ENCODE peak calls at places on chromosomes 2 and 18, in seven cellular contexts. Z is stimulated activated CD4-positive, alpha-beta T cell treated with anti-CD3 and anti-CD28 coated beads, Interleukin-12 subunit alpha, Interleukin-12 subunit beta, amount 100 ng/mL, for 24 hours; F is left lung; Q is NCI-H2081; B is EH; W is T-helper 1 cell; O is HS-5. G is an unnamed sample.

GRCh38 chr2:180925700-180926099 is 54.7 kb upstream of the UBE2E3 start:
- DNase-seq in Z (no peak), F (no peak), Q (no peak), B (no peak), W (no peak), O (no peak), G (no peak)

GRCh38 chr2:168565112-168565511 is 109.0 kb downstream of the CERS6 start:
- DNase-seq in Z (no peak), F (no peak), Q (no peak), B (peak), W (no peak), O (peak), G (no peak)

GRCh38 chr2:46387886-46388515 is 90.8 kb downstream of the EPAS1 start:
- DNase-seq in Z (no peak), F (no peak), Q (no peak), B (no peak), W (no peak), O (no peak), G (peak)

GRCh38 chr2:180203972-180204371 is 196.9 kb upstream of the CWC22 start:
- DNase-seq in Z (no peak), F (no peak), Q (no peak), B (peak), W (no peak), O (peak), G (no peak)

GRCh38 chr2:68330691-68331090 is 10.9 kb upstream of the CNRIP1 start:
- DNase-seq in Z (no peak), F (no peak), Q (no peak), B (peak), W (no peak), O (no peak), G (no peak)

GRCh38 chr2:191656389-191656788 is 21.5 kb upstream of the NABP1 start:
- DNase-seq in Z (no peak), F (no peak), Q (no peak), B (peak), W (no peak), O (peak), G (no peak)

GRCh38 chr2:12514168-12514567 is 202.6 kb upstream of the TRIB2 start:
- DNase-seq in Z (no peak), F (no peak), Q (no peak), B (no peak), W (no peak), O (no peak), G (no peak)

GRCh38 chr2:176554107-176555048 is 285.1 kb downstream of the MTX2 start:
- DNase-seq in Z (no peak), F (no peak), Q (peak), B (peak), W (peak), O (peak), G (peak)

GRCh38 chr2:234873828-234874173 is 78.0 kb upstream of the SH3BP4 start:
- DNase-seq in Z (no peak), F (no peak), Q (no peak), B (peak), W (no peak), O (no peak), G (no peak)

GRCh38 chr2:121266543-121267106 is 18.4 kb downstream of the TFCP2L1 start:
- DNase-seq in Z (no peak), F (peak), Q (no peak), B (no peak), W (no peak), O (no peak), G (no peak)

GRCh38 chr2:56940054-56940453 is 756.3 kb downstream of the CCDC85A start:
- DNase-seq in Z (no peak), F (no peak), Q (no peak), B (no peak), W (no peak), O (no peak), G (no peak)

GRCh38 chr2:73385486-73386341 is at the start of gene ALMS1:
- DNase-seq in Z (peak), F (peak), Q (peak), B (peak), W (peak), O (peak), G (peak)

GRCh38 chr2:48315847-48316194 is 214.1 kb upstream of the STON1 start:
- DNase-seq in Z (peak), F (no peak), Q (peak), B (peak), W (no peak), O (no peak), G (peak)

GRCh38 chr2:162022290-162022945 is 51.6 kb downstream of the DPP4 start:
- DNase-seq in Z (no peak), F (no peak), Q (no peak), B (peak), W (no peak), O (no peak), G (no peak)

GRCh38 chr2:169091761-169092523 is 22.6 kb downstream of the DHRS9 start:
- DNase-seq in Z (no peak), F (peak), Q (no peak), B (peak), W (no peak), O (no peak), G (no peak)

GRCh38 chr18:22363867-22364463 is 53.8 kb downstream of the CTAGE1 start:
- DNase-seq in Z (no peak), F (no peak), Q (no peak), B (no peak), W (no peak), O (no peak), G (no peak)

GRCh38 chr2:2701813-2702212 is 370.7 kb upstream of the MYT1L start:
- DNase-seq in Z (no peak), F (no peak), Q (no peak), B (no peak), W (no peak), O (no peak), G (no peak)

GRCh38 chr18:55735199-55735855 is 147.3 kb upstream of the TCF4 start:
- DNase-seq in Z (no peak), F (no peak), Q (no peak), B (no peak), W (no peak), O (no peak), G (no peak)

GRCh38 chr18:79982736-79983135 is 5.6 kb downstream of the TXNL4A start:
- DNase-seq in Z (no peak), F (no peak), Q (no peak), B (peak), W (no peak), O (no peak), G (no peak)

GRCh38 chr2:128347701-128348504 is 29.2 kb upstream of the HS6ST1 start:
- DNase-seq in Z (no peak), F (no peak), Q (peak), B (peak), W (no peak), O (no peak), G (peak)

GRCh38 chr18:48542513-48543181 is 3.8 kb downstream of the CTIF start:
- DNase-seq in Z (no peak), F (no peak), Q (no peak), B (no peak), W (no peak), O (no peak), G (peak)

GRCh38 chr2:111954602-111955332 is 56.4 kb downstream of the MERTK start:
- DNase-seq in Z (no peak), F (no peak), Q (no peak), B (no peak), W (no peak), O (no peak), G (no peak)

GRCh38 chr2:75580156-75580555 is 19.4 kb upstream of the EVA1A start:
- DNase-seq in Z (no peak), F (no peak), Q (no peak), B (no peak), W (no peak), O (no peak), G (no peak)

GRCh38 chr2:177689623-177690022 is 297.1 kb downstream of the AGPS start:
- DNase-seq in Z (no peak), F (no peak), Q (no peak), B (no peak), W (no peak), O (no peak), G (no peak)

GRCh38 chr18:77067315-77068061 is 65.1 kb downstream of the MBP start:
- DNase-seq in Z (peak), F (peak), Q (no peak), B (peak), W (peak), O (peak), G (no peak)

GRCh38 chr18:54647176-54647575 is 56.1 kb downstream of the DYNAP start:
- DNase-seq in Z (no peak), F (no peak), Q (peak), B (peak), W (no peak), O (no peak), G (peak)

GRCh38 chr2:237996041-237996593 is 29.3 kb downstream of the UBE2F start:
- DNase-seq in Z (no peak), F (peak), Q (no peak), B (peak), W (no peak), O (peak), G (no peak)

GRCh38 chr2:232714969-232715368 is 17.8 kb downstream of the GIGYF2 start:
- DNase-seq in Z (no peak), F (no peak), Q (no peak), B (peak), W (no peak), O (no peak), G (no peak)

GRCh38 chr2:9174771-9175441 is 31.7 kb upstream of the ASAP2 start:
- DNase-seq in Z (no peak), F (peak), Q (no peak), B (peak), W (no peak), O (peak), G (peak)